ENCODE peak calls at places on chromosomes 3 and 15, in ten cellular contexts. W, V, R, T, F, B, L, X, P and D are unnamed samples.

GRCh38 chr3:129057249-129057648 is 3.3 kb upstream of the GP9 start:
- DNase-seq in L (no peak), R (no peak), V (no peak), B (no peak), T (no peak), P (no peak), F (no peak), W (no peak), X (no peak), D (no peak)

GRCh38 chr15:35043380-35044095 is 41.6 kb downstream of the NANOGP8 start:
- DNase-seq in T (no peak), W (no peak), F (no peak), R (no peak), X (peak), B (no peak), L (no peak), V (no peak), P (no peak), D (no peak)

GRCh38 chr15:81531971-81532370 is 158.0 kb upstream of the TMC3 start:
- DNase-seq in B (no peak), P (no peak), V (no peak), T (no peak), X (peak), R (no peak), L (no peak), F (peak), W (no peak), D (no peak)

GRCh38 chr15:81021321-81021720 is 20.6 kb downstream of the TLNRD1 start:
- DNase-seq in B (no peak), P (no peak), T (no peak), R (no peak), W (no peak), X (no peak), L (no peak), F (no peak), V (no peak), D (no peak)

GRCh38 chr3:126433496-126434263 is 39.0 kb downstream of the CFAP100 start:
- DNase-seq in T (peak), F (no peak), R (no peak), V (no peak), W (no peak), P (no peak), L (peak), B (no peak), X (no peak), D (no peak)

GRCh38 chr15:59885832-59886231 is 118.3 kb upstream of the FOXB1 start:
- DNase-seq in L (no peak), P (no peak), V (no peak), F (peak), W (no peak), T (no peak), X (peak), B (no peak), R (no peak), D (peak)

GRCh38 chr3:5499404-5499803 is 311.9 kb downstream of the EDEM1 start:
- DNase-seq in B (no peak), X (no peak), L (no peak), W (no peak), R (no peak), V (no peak), T (no peak), F (no peak), P (no peak), D (no peak)

GRCh38 chr3:171258316-171258715 is 201.9 kb downstream of the TNIK start:
- DNase-seq in B (peak), P (no peak), X (no peak), L (no peak), R (no peak), W (no peak), V (no peak), T (no peak), F (peak), D (no peak)

GRCh38 chr3:110881069-110881468 is 190.5 kb upstream of the NECTIN3 start:
- DNase-seq in R (no peak), B (peak), T (peak), P (peak), W (no peak), F (peak), X (peak), L (no peak), V (peak), D (peak)

GRCh38 chr15:55247276-55247675 is 42.3 kb downstream of the RAB27A start:
- DNase-seq in B (no peak), R (no peak), V (no peak), X (no peak), T (no peak), P (peak), F (no peak), W (no peak), L (no peak), D (no peak)

GRCh38 chr15:39783244-39783820 is 691 bp upstream of the FSIP1 start:
- DNase-seq in X (no peak), R (no peak), B (no peak), V (no peak), L (no peak), T (no peak), P (no peak), F (no peak), W (no peak), D (no peak)

GRCh38 chr3:125280966-125281365 is 68.4 kb upstream of the SLC12A8 start:
- DNase-seq in X (peak), T (no peak), L (no peak), P (no peak), V (peak), W (no peak), R (no peak), B (no peak), F (peak), D (peak)

GRCh38 chr3:134771962-134772361 is 23.1 kb upstream of the EPHB1 start:
- DNase-seq in T (no peak), W (no peak), L (no peak), B (no peak), X (no peak), P (no peak), V (no peak), R (no peak), F (no peak), D (no peak)

GRCh38 chr15:35669457-35670045 is 123.6 kb upstream of the DPH6 start:
- DNase-seq in V (no peak), P (no peak), F (no peak), T (no peak), R (no peak), W (no peak), X (peak), L (no peak), B (no peak), D (no peak)

GRCh38 chr3:149481491-149481890 is 7.0 kb downstream of the TM4SF4 start:
- DNase-seq in R (no peak), P (no peak), F (no peak), L (no peak), X (no peak), W (no peak), V (no peak), T (no peak), B (no peak), D (no peak)

GRCh38 chr3:115927210-115927609 is 303.9 kb downstream of the GAP43 start:
- DNase-seq in X (no peak), F (peak), V (no peak), L (no peak), T (no peak), B (no peak), W (no peak), P (no peak), R (no peak), D (peak)

GRCh38 chr15:25437751-25438600 is 848 bp downstream of the UBE3A start:
- DNase-seq in R (no peak), V (peak), F (peak), X (peak), L (peak), B (peak), W (peak), P (peak), T (peak), D (peak)

GRCh38 chr15:51401872-51402517 is 60.5 kb downstream of the GLDN start:
- DNase-seq in L (no peak), W (no peak), B (peak), V (peak), T (no peak), F (peak), P (peak), X (peak), R (peak), D (peak)

GRCh38 chr3:106844638-106845037 is 532.6 kb upstream of the CCDC54 start:
- DNase-seq in P (no peak), X (no peak), R (no peak), L (no peak), T (no peak), B (no peak), V (no peak), F (no peak), W (no peak), D (no peak)

GRCh38 chr15:69666441-69666882 is 213.8 kb downstream of the RPLP1 start:
- DNase-seq in L (no peak), P (peak), W (peak), X (no peak), T (no peak), R (no peak), F (peak), V (peak), B (no peak), D (peak)

DNA sequence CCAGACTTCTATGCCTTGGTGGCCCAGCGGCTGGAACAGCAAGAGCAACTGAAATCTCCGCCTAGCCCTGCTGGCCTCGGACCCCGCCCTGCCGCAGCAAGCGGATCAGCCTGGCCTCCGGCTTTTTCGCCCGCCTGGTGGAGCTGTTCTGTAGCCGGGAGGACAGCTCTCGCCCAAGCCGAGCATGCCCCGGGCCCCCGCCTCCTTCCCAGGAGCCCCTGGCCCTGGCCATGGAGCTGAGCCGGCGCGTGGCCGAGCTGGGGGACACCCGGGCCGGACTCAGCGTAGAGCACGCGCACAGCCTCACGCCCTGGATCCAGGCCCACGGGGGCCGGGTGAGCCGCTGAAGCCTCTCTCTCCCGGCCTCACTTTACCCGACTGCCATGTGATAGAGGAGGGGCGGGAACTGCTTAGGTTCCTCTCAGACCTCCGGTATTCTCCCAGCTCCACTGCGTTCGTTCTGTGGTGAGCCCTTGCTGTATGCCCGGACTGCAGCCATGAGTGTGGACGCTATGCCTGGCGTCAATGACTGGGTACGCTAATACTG is 24.1 kb upstream of the MRPL3 start:
- DNase-seq in V (peak), R (peak), X (peak), P (peak), L (peak), T (peak), F (peak), W (peak), B (peak), D (peak)
- TF ChIP-seq CTCF in V (peak), R (peak), X (peak), P (no peak), L (no peak), T (no peak), F (peak), W (no peak), B (peak), D (peak)

DNA sequence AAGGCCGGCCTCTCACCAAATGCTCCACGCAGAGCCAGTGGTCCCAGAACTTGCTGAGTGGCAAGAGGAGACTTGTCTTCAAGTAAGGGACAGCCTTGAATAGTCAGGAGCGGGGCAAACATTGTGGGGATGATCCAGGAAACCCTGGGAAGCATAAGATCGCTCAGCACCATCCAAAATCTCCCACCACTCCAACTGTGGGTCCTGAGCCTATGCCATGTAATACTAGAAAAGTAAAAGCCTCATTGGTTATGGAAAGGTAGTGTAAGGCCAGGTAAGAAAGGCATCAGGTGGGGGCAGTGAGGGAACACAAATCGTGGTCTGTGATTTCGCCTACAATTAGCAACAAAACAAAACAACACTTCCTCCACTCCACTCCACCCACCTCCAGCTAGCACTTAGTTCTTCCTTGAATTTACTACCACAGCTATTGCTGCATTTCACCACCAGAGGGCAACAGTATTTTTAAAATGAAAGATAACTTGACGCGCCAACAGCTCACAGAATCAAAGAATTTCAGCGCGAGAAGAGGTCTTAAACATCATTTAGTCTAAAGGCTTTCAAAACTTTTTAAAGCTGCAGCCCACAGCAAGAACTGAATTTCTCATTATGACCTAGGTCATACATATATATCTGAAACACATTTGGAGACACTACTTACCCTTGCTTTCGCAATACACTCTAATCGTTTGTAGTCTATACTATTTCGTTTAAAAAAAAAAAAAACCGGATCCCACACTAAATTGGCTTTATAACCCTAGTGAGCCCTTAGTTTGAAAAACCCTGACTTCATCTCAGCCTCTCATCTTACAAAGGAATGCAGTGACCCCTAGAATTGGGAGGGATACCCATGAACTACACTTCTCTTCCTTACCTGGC is 4.5 kb downstream of the RARRES1 start:
- DNase-seq in T (no peak), X (peak), R (peak), W (peak), L (no peak), F (peak), P (peak), B (peak), V (peak), D (peak)
- H3K4me3 ChIP-seq in T (no peak), X (no peak), R (peak), W (no peak), L (peak), F (no peak), P (peak), B (peak), V (no peak), D (no peak)

GRCh38 chr15:74564182-74564581 is 23.2 kb downstream of the ARID3B start:
- DNase-seq in F (no peak), X (no peak), T (no peak), R (no peak), B (no peak), P (no peak), L (no peak), W (no peak), V (no peak), D (no peak)
- TF ChIP-seq CTCF in F (no peak), X (no peak), T (no peak), R (no peak), B (no peak), P (no peak), L (no peak), W (no peak), V (no peak), D (no peak)

GRCh38 chr3:52237659-52238172 is 1.2 kb downstream of the TWF2 start:
- DNase-seq in L (peak), R (peak), W (no peak), B (peak), X (peak), V (peak), P (peak), F (peak), T (peak), D (peak)
- H3K4me3 ChIP-seq in L (peak), R (peak), W (peak), B (peak), X (peak), V (peak), P (peak), F (peak), T (peak), D (peak)